ENCODE peak calls at places on chromosomes 6 and 20, in six cellular contexts. K is posterior vena cava; X is T-helper 9 cell; H is psoas muscle; F is activated CD4-positive, alpha-beta T cell treated with anti-CD3 and anti-CD28 coated beads, Interleukin-2, amount 50 U/mL, for 24 hours; Z is T47D. O is an unnamed sample.

GRCh38 chr20:17645546-17646208 is 36.4 kb downstream of the RRBP1 start:
- DNase-seq in K (peak), H (peak), Z (no peak), F (no peak), X (no peak), O (no peak)

GRCh38 chr6:169312658-169313346 is 59.2 kb upstream of the THBS2 start:
- DNase-seq in X (no peak), K (peak), Z (no peak), H (no peak), F (no peak), O (no peak)

GRCh38 chr6:140923048-140923447 is 1209.7 kb upstream of the GJE1 start:
- DNase-seq in K (no peak), X (no peak), H (no peak), F (no peak), Z (no peak), O (no peak)

GRCh38 chr20:57199656-57200405 is 66.6 kb downstream of the BMP7 start:
- DNase-seq in X (no peak), F (no peak), H (peak), K (no peak), Z (no peak), O (no peak)

GRCh38 chr6:166333172-166333995 is 9.0 kb downstream of the SFT2D1 start:
- DNase-seq in H (no peak), K (no peak), X (peak), F (no peak), Z (no peak), O (no peak)

GRCh38 chr20:34622821-34623451 is 54.0 kb downstream of the PIGU start:
- DNase-seq in Z (no peak), K (no peak), X (no peak), H (no peak), F (no peak), O (no peak)

GRCh38 chr6:31806470-31807272 is at the start of gene LSM2:
- DNase-seq in H (peak), K (peak), F (peak), Z (peak), X (peak), O (peak)

GRCh38 chr6:159714404-159714803 is 12.9 kb upstream of the WTAP start:
- DNase-seq in Z (no peak), F (no peak), X (no peak), K (no peak), H (no peak), O (no peak)

GRCh38 chr6:22682979-22683378 is 113.6 kb downstream of the HDGFL1 start:
- DNase-seq in H (no peak), Z (no peak), X (no peak), F (no peak), K (no peak), O (no peak)

GRCh38 chr6:37137201-37137880 is 32.6 kb upstream of the PIM1 start:
- DNase-seq in X (no peak), H (no peak), F (no peak), Z (no peak), K (no peak), O (no peak)

GRCh38 chr6:88008821-88009220 is 38.8 kb upstream of the SPACA1 start:
- DNase-seq in K (no peak), H (no peak), F (no peak), X (no peak), Z (no peak), O (no peak)

GRCh38 chr6:135506270-135506997 is 8.9 kb upstream of the AHI1 start:
- DNase-seq in K (no peak), Z (no peak), F (no peak), H (no peak), X (no peak), O (no peak)

GRCh38 chr6:105898286-105898685 is 187.8 kb upstream of the PRDM1 start:
- DNase-seq in H (no peak), F (no peak), X (no peak), K (no peak), Z (no peak), O (no peak)

GRCh38 chr6:84615113-84615850 is 149.1 kb downstream of the TBX18 start:
- DNase-seq in X (no peak), Z (no peak), F (no peak), H (no peak), K (no peak), O (no peak)

GRCh38 chr6:148532698-148533097 is 190.1 kb downstream of the SASH1 start:
- DNase-seq in F (no peak), H (no peak), K (no peak), X (no peak), Z (no peak), O (no peak)

GRCh38 chr20:24337551-24337950 is 131.9 kb upstream of the SYNDIG1 start:
- DNase-seq in F (no peak), H (no peak), Z (no peak), K (no peak), X (no peak), O (peak)

GRCh38 chr20:17530153-17530552 is 1.0 kb downstream of the BFSP1 start:
- DNase-seq in H (no peak), K (no peak), F (no peak), Z (no peak), X (no peak), O (no peak)

GRCh38 chr6:38676974-38677544 is 25.9 kb downstream of the GLO1 start:
- DNase-seq in H (no peak), X (no peak), Z (no peak), K (no peak), F (no peak), O (no peak)

GRCh38 chr6:100823041-100823440 is 58.1 kb downstream of the ASCC3 start:
- DNase-seq in F (no peak), K (no peak), X (no peak), H (no peak), Z (no peak), O (no peak)

GRCh38 chr6:44527961-44528644 is 140.6 kb downstream of the CDC5L start:
- DNase-seq in H (no peak), Z (no peak), X (no peak), K (no peak), F (no peak), O (no peak)